ENCODE peak calls at places on chromosomes 1 and 21, in six cellular contexts. G is B cell, X is upper lobe of right lung, K is fibroblast of the conjunctiva, T is sciatic nerve, A is KG1. F is an unnamed sample.

GRCh38 chr1:56978819-56979218 is 13.0 kb upstream of the C8B start:
- DNase-seq in K (no peak), X (no peak), G (no peak), A (no peak), T (no peak), F (no peak)

GRCh38 chr21:29265690-29266479 is 32.8 kb upstream of the BACH1 start:
- DNase-seq in K (no peak), G (peak), T (no peak), A (no peak), X (no peak), F (no peak)

GRCh38 chr1:27704958-27705357 is 20.8 kb upstream of the FAM76A start:
- DNase-seq in A (no peak), X (no peak), K (no peak), G (no peak), T (no peak), F (no peak)

GRCh38 chr1:23594927-23595353 is 35.6 kb upstream of the ID3 start:
- DNase-seq in G (peak), K (no peak), A (no peak), T (no peak), X (no peak), F (peak)

GRCh38 chr1:206685256-206685748 is 597 bp downstream of the MAPKAPK2 start:
- DNase-seq in G (peak), T (no peak), A (no peak), K (no peak), X (peak), F (peak)

GRCh38 chr1:10693497-10694273 is 102.8 kb downstream of the CASZ1 start:
- DNase-seq in K (no peak), A (no peak), G (peak), X (peak), T (no peak), F (peak)

GRCh38 chr1:1283821-1284220 is 3.6 kb downstream of the SCNN1D start:
- DNase-seq in G (no peak), A (no peak), X (no peak), K (no peak), T (no peak), F (no peak)

GRCh38 chr1:12460911-12461621 is 156.9 kb downstream of the DHRS3 start:
- DNase-seq in A (no peak), G (no peak), K (no peak), T (no peak), X (no peak), F (no peak)

GRCh38 chr1:81174811-81175476 is 625.8 kb upstream of the ADGRL2 start:
- DNase-seq in T (no peak), X (no peak), A (no peak), G (no peak), K (no peak), F (no peak)

GRCh38 chr1:161266096-161266679 is 7.6 kb downstream of the PCP4L1 start:
- DNase-seq in X (no peak), K (no peak), A (no peak), T (no peak), G (no peak), F (no peak)

GRCh38 chr21:46063227-46063626 is 34.7 kb upstream of the COL6A2 start:
- DNase-seq in A (no peak), K (no peak), G (no peak), T (peak), X (no peak), F (no peak)

GRCh38 chr1:109547412-109548320 is 749 bp upstream of the GNAI3 start:
- DNase-seq in G (no peak), T (no peak), X (no peak), K (no peak), A (no peak), F (no peak)

GRCh38 chr1:89611721-89612120 is 21.2 kb upstream of the LRRC8C start:
- DNase-seq in G (no peak), A (no peak), X (no peak), K (no peak), T (no peak), F (no peak)

GRCh38 chr1:223258751-223259177 is 105.2 kb downstream of the SUSD4 start:
- DNase-seq in K (no peak), A (no peak), G (no peak), T (no peak), X (no peak), F (no peak)